ENCODE peak calls at places on chromosomes 11 and 22, in seven cellular contexts. D, U, K, C, T, P and A are unnamed samples.

GRCh38 chr22:35477911-35478582 is 62.6 kb upstream of the RASD2 start:
- DNase-seq in U (no peak), D (no peak), T (peak; percentile 56), K (peak; percentile 68), C (peak; percentile 18), P (peak; percentile 20), A (no peak)

GRCh38 chr11:35945137-35945518 is 1.3 kb downstream of the LDLRAD3 start:
- DNase-seq in K (no peak), P (no peak), C (no peak), U (no peak), D (no peak), T (no peak), A (no peak)

GRCh38 chr11:124276081-124276480 is 19.9 kb downstream of the OR8G5 start:
- DNase-seq in T (no peak), P (no peak), K (no peak), U (no peak), C (no peak), D (no peak), A (no peak)

GRCh38 chr11:62399868-62400245 is 19.0 kb upstream of the SCGB1A1 start:
- DNase-seq in P (no peak), U (no peak), D (no peak), T (no peak), K (peak; percentile 75), C (no peak), A (no peak)

GRCh38 chr11:267491-267994 is 10.7 kb upstream of the NLRP6 start:
- DNase-seq in T (no peak), D (peak; percentile 76), U (peak; percentile 64), P (no peak), C (no peak), K (no peak), A (no peak)

GRCh38 chr22:32050678-32051515 is 7.8 kb downstream of the SLC5A1 start:
- DNase-seq in T (no peak), D (peak; percentile 51), C (peak; percentile 50), U (peak; percentile 88), K (no peak), P (peak; percentile 22), A (no peak)

GRCh38 chr11:88414981-88415391 is 77.5 kb upstream of the CTSC start:
- DNase-seq in C (no peak), D (no peak), U (no peak), T (no peak), P (no peak), K (no peak), A (no peak)

GRCh38 chr22:35480143-35480542 is 60.5 kb upstream of the RASD2 start:
- DNase-seq in C (peak; percentile 13), K (peak; percentile 74), P (no peak), T (no peak), D (no peak), U (no peak), A (no peak)

GRCh38 chr22:23478175-23478574 is 101.9 kb downstream of the IGLL1 start:
- DNase-seq in D (no peak), K (no peak), C (no peak), T (no peak), P (no peak), U (no peak), A (no peak)

GRCh38 chr22:46377566-46378498 is 42.3 kb downstream of the TRMU start:
- DNase-seq in U (no peak), T (no peak), K (no peak), P (no peak), D (no peak), C (peak; percentile 82), A (no peak)

GRCh38 chr11:102110761-102111010 is 439 bp downstream of the YAP1 start:
- DNase-seq in C (no peak), T (no peak), U (no peak), P (no peak), K (no peak), D (no peak), A (no peak)

GRCh38 chr11:134418119-134418840 is 6.2 kb upstream of the B3GAT1 start:
- DNase-seq in C (no peak), K (no peak), U (no peak), T (peak; percentile 63), D (no peak), P (no peak), A (no peak)

GRCh38 chr11:9273430-9274336 is 8.5 kb upstream of the DENND5A start:
- DNase-seq in D (no peak), K (no peak), C (peak; percentile 6), T (no peak), U (no peak), P (no peak), A (peak; percentile 23)

GRCh38 chr11:77171885-77172665 is 44.0 kb downstream of the MYO7A start:
- DNase-seq in P (no peak), C (peak; percentile 92), T (no peak), U (no peak), D (no peak), K (no peak), A (no peak)

GRCh38 chr11:3058753-3059664 is 1.8 kb upstream of the CARS1 start:
- DNase-seq in T (no peak), C (peak; percentile 71), P (peak; percentile 32), D (no peak), K (no peak), U (no peak), A (no peak)

GRCh38 chr11:21472256-21472655 is 720.6 kb upstream of the ANO5 start:
- DNase-seq in T (no peak), K (no peak), D (no peak), U (no peak), C (no peak), P (no peak), A (no peak)

GRCh38 chr11:21470521-21470920 is 722.4 kb upstream of the ANO5 start:
- DNase-seq in P (no peak), C (no peak), K (no peak), T (no peak), D (no peak), U (no peak), A (no peak)

GRCh38 chr11:21476588-21476987 is 716.3 kb upstream of the ANO5 start:
- DNase-seq in K (no peak), U (no peak), P (no peak), T (no peak), D (no peak), C (no peak), A (no peak)

GRCh38 chr11:21474529-21474928 is 718.4 kb upstream of the ANO5 start:
- DNase-seq in K (no peak), P (no peak), C (no peak), U (no peak), T (no peak), D (no peak), A (no peak)

DNA sequence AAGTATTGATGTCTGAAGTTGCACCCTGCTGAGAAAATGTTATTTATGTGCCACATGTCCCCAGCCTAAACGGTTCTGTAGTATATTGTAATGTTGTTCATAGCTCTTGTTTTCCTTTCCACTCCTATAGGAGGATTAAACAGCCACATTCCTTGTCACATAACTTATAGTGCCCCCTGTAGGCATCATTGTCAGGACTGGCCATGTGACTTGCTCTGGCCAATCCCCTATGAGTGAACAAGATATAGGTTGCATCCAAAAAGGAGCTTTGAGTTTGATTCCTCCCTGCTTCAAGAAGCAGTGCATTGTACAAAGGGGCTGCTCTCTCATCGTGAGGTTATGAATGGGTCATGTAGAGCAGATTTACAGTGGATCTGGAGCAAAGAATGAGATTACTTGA is 717.6 kb upstream of the ANO5 start:
- DNase-seq in K (no peak), U (no peak), T (no peak), D (no peak), C (no peak), P (no peak), A (no peak)
- TF ChIP-seq CTCF in K (no peak), U (no peak), T (no peak), D (no peak), C (peak; percentile 26), P (no peak), A (no peak)

GRCh38 chr22:39215070-39215396 is 29.7 kb downstream of the PDGFB start:
- DNase-seq in K (peak; percentile 4), C (no peak), P (no peak), U (peak; percentile 12), T (no peak), D (no peak), A (no peak)

GRCh38 chr22:39216143-39216490 is 28.7 kb downstream of the PDGFB start:
- DNase-seq in C (no peak), U (peak; percentile 19), K (no peak), T (no peak), P (no peak), D (no peak), A (no peak)

GRCh38 chr22:39214006-39214382 is 30.8 kb downstream of the PDGFB start:
- DNase-seq in P (no peak), C (no peak), K (peak; percentile 13), U (peak; percentile 29), T (no peak), D (no peak), A (no peak)

GRCh38 chr22:39214383-39215069 is 30.3 kb downstream of the PDGFB start:
- DNase-seq in P (no peak), C (peak; percentile 82), U (peak; percentile 83), K (peak; percentile 7), T (no peak), D (no peak), A (no peak)

DNA sequence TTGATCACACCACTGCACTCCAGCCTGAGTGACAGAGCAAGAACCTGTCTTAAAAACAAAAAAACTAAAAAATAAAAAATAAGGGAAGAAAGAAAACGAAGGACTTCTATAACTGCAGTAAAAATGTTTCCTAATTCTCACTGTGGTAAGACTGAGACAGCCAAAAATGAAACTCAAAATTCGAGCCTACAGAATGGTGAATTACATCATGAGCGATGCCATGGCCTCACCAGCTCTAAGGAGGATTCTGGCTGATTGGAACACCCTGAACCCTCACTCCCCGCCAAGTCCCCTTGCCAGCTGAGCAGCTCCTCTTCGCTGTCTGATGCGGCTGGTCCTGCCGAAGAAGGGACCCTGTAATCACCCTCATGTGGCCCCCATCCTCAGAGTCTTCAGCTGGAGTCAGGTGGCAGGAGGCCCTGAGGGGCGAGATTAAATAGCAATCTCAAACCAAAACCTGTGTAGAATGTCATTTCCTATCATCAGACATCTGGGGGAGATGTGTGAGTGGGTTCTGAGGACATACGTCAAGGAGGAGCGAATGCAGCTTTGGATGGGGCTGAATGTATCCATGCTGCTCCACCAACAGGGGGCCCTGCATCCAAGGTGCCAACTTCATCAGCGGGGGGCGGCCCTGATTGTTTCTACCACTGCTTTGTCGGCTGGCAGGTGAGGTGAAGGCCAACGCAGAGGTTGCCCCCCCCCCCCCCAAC is 29.2 kb downstream of the PDGFB start:
- DNase-seq in D (no peak), T (no peak), K (peak; percentile 10), C (peak; percentile 71), U (peak; percentile 32), P (no peak), A (no peak)
- TF ChIP-seq CTCF in D (peak; percentile 36), T (peak; percentile 31), K (no peak), C (peak; percentile 69), U (no peak), P (peak; percentile 23), A (peak; percentile 33)

GRCh38 chr11:70503878-70504240 is 105.5 kb downstream of the CTTN start:
- DNase-seq in P (no peak), T (peak; percentile 63), D (no peak), C (peak; percentile 54), U (no peak), K (no peak), A (no peak)
- TF ChIP-seq CTCF in P (no peak), T (no peak), D (peak; percentile 19), C (peak; percentile 55), U (no peak), K (no peak), A (no peak)

DNA sequence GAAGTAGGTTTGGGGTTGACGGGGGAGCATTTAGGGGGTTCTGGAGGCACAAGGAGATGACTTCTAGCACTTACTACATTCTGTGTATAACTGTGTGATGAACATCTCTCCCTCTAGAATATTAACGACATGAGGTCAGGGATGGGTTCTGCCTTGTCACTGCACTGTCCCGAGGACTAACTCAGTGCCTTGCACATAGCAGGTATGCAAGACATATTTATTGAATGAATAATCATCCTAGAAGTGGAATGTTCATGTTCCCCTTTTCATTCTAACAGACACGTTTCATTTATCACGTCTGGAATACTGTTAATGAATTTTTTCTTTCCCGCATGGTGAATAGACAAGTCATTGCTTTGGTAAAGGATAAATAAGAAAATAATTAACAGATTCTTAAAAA is 12.6 kb downstream of the SYT13 start:
- DNase-seq in P (no peak), K (no peak), U (no peak), D (no peak), T (no peak), C (no peak), A (no peak)
- TF ChIP-seq CTCF in P (no peak), K (no peak), U (no peak), D (no peak), T (no peak), C (no peak), A (no peak)